ENCODE peak calls at places on chromosomes 5 and 9, in five cellular contexts. N is heart right ventricle, P is PC-3, B is endothelial cell, C is AG04450. L is an unnamed sample.

GRCh38 chr5:1105350-1106265 is 6.3 kb downstream of the SLC12A7 start:
- DNase-seq in N (no peak), B (no peak), C (no peak), P (no peak), L (no peak)

GRCh38 chr5:178324481-178325310 is 92.1 kb upstream of the PHYKPL start:
- DNase-seq in C (no peak), B (no peak), N (no peak), P (no peak), L (no peak)

GRCh38 chr5:130102375-130102774 is 198.1 kb downstream of the CHSY3 start:
- DNase-seq in B (no peak), N (no peak), P (no peak), C (no peak), L (no peak)

GRCh38 chr9:78074385-78075291 is 43.0 kb upstream of the GNAQ start:
- DNase-seq in P (peak), N (no peak), C (no peak), B (no peak), L (no peak)

GRCh38 chr5:530001-530400 is 5.8 kb upstream of the SLC9A3 start:
- DNase-seq in C (no peak), N (no peak), B (no peak), P (no peak), L (no peak)

GRCh38 chr9:128201441-128202369 is 1.5 kb upstream of the DNM1 start:
- DNase-seq in C (no peak), P (no peak), N (peak), B (no peak), L (no peak)

GRCh38 chr9:12739014-12739413 is 35.8 kb upstream of the LURAP1L start:
- DNase-seq in P (no peak), B (no peak), C (no peak), N (no peak), L (no peak)

GRCh38 chr9:18907927-18908625 is 124.9 kb downstream of the SAXO1 start:
- DNase-seq in N (no peak), B (no peak), P (no peak), C (no peak), L (no peak)

GRCh38 chr9:128689293-128689770 is 310 bp downstream of the SET start:
- DNase-seq in P (no peak), N (peak), C (no peak), B (no peak), L (no peak)

GRCh38 chr9:125760537-125760936 is 13.4 kb downstream of the PBX3 start:
- DNase-seq in B (no peak), P (no peak), C (no peak), N (no peak), L (no peak)

GRCh38 chr5:52693279-52693678 is 94.4 kb upstream of the ITGA1 start:
- DNase-seq in P (peak), B (peak), N (peak), C (no peak), L (no peak)

GRCh38 chr9:89277454-89277853 is 33.5 kb upstream of the CKS2 start:
- DNase-seq in C (no peak), P (no peak), N (no peak), B (no peak), L (no peak)

GRCh38 chr9:18360005-18360404 is 113.9 kb upstream of the ADAMTSL1 start:
- DNase-seq in C (no peak), B (no peak), N (no peak), P (no peak), L (no peak)

GRCh38 chr9:89796606-89797005 is 191.8 kb downstream of the GADD45G start:
- DNase-seq in P (no peak), C (no peak), B (no peak), N (no peak), L (no peak)

GRCh38 chr9:113360242-113360842 is 11.0 kb downstream of the BSPRY start:
- DNase-seq in C (no peak), B (no peak), N (no peak), P (no peak), L (no peak)

GRCh38 chr5:119346404-119346803 is 9.4 kb upstream of the TNFAIP8 start:
- DNase-seq in B (no peak), C (no peak), N (no peak), P (no peak), L (no peak)

GRCh38 chr5:6574537-6574936 is 58.3 kb downstream of the NSUN2 start:
- DNase-seq in P (peak), N (no peak), B (no peak), C (no peak), L (no peak)

GRCh38 chr5:6572086-6572824 is 60.6 kb downstream of the NSUN2 start:
- DNase-seq in P (no peak), C (no peak), B (no peak), N (no peak), L (no peak)

GRCh38 chr5:6572825-6573380 is 59.9 kb downstream of the NSUN2 start:
- DNase-seq in P (no peak), C (no peak), N (no peak), B (no peak), L (no peak)

GRCh38 chr5:6574111-6574510 is 58.7 kb downstream of the NSUN2 start:
- DNase-seq in B (no peak), P (no peak), N (no peak), C (no peak), L (no peak)

GRCh38 chr5:6573651-6574101 is 59.2 kb downstream of the NSUN2 start:
- DNase-seq in P (no peak), C (no peak), N (no peak), B (no peak), L (no peak)
- TF ChIP-seq CTCF in P (peak), C (no peak), N (no peak), B (no peak), L (peak)

GRCh38 chr5:91382530-91383026 is 539 bp downstream of the ARRDC3 start:
- DNase-seq in P (peak), N (no peak), C (no peak), B (no peak), L (no peak)
- TF ChIP-seq CTCF in P (no peak), N (no peak), C (no peak), B (no peak), L (no peak)

DNA sequence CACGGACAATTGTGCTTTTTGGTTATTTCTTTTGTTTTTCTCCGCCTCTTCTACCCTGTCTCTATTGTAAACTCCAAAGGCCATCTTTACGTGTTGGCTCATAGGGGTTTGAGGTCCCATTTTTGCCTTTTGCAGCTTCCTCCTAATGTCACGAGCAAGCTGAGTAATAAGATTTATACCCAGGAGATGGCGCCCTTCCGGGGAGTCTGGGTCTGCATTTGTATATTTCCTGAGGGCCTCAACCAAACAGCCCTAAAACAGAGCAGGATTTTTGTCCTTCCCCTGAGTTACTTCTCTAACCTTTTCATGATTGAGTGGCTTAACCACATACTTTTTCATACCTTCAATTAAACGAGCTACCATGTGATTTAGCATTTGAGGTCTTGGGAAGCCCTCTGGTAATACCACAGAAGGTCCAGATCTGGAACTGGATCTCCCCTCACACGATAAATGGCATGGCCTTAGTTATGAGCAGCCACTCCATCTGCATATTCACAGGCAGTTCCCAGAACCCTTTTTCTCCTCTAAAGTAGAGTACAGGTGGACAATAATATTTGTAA is 11.2 kb upstream of the CFAP95 start:
- DNase-seq in P (peak), B (peak), C (no peak), N (no peak), L (no peak)
- TF ChIP-seq CTCF in P (peak), B (peak), C (peak), N (no peak), L (no peak)

GRCh38 chr5:54985301-54986268 is at the start of gene ESM1:
- DNase-seq in P (peak), C (peak), B (no peak), N (no peak), L (no peak)
- TF ChIP-seq CTCF in P (no peak), C (no peak), B (no peak), N (no peak), L (peak)

L was measured in progenitor cell of endocrine pancreas.